ENCODE peak calls at places on chromosomes 16 and 17, in five cellular contexts. Y, N, C, M and A are unnamed samples.

GRCh38 chr17:31251075-31251474 is 46.0 kb downstream of the OMG start:
- DNase-seq in Y (no peak), N (no peak), C (no peak), M (no peak), A (no peak)

GRCh38 chr17:60141111-60142018 is 8.4 kb upstream of the CA4 start:
- DNase-seq in Y (no peak), N (no peak), C (no peak), M (no peak), A (no peak)

GRCh38 chr17:47732399-47733046 is 513 bp upstream of the TBX21 start:
- DNase-seq in Y (peak), N (no peak), C (no peak), M (no peak), A (no peak)

GRCh38 chr16:29974291-29975133 is 844 bp downstream of the TAOK2 start:
- DNase-seq in Y (no peak), N (peak), C (peak), M (no peak), A (no peak)

GRCh38 chr17:5226940-5227878 is 7.5 kb downstream of the SCIMP start:
- DNase-seq in Y (no peak), N (no peak), C (peak), M (no peak), A (no peak)

GRCh38 chr16:495127-495748 is 32.3 kb upstream of the CAPN15 start:
- DNase-seq in Y (no peak), N (no peak), C (peak), M (peak), A (no peak)

GRCh38 chr16:2514333-2515179 is 804 bp downstream of the ATP6V0C start:
- DNase-seq in Y (peak), N (no peak), C (peak), M (no peak), A (no peak)

GRCh38 chr16:66520406-66521194 is 29.3 kb downstream of the TK2 start:
- DNase-seq in Y (no peak), N (no peak), C (no peak), M (no peak), A (no peak)

GRCh38 chr16:73563709-73564108 is 515.8 kb upstream of the ZFHX3 start:
- DNase-seq in Y (no peak), N (no peak), C (no peak), M (no peak), A (no peak)

DNA sequence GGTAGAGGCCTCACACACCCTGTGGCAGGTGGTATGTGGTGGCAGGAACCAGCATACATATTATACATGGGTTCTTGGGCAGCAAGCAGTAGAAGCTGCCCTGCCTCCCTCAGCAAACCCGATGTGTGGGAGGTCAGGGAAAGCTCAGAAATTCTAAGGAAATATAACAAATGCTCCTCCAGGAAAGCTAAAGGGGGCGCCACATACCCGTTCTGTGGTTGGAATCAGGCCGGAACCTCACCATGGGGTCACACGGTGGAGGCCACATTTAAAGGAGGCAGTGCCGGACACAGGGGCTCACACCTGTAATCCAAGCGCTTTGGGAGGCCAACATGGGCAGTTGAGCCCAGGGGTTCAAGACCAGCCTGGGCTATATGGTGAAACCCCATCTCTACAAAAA is 12.4 kb upstream of the KATNB1 start:
- DNase-seq in Y (no peak), N (no peak), C (no peak), M (no peak), A (no peak)
- TF ChIP-seq CTCF in Y (no peak), N (no peak), C (no peak), M (no peak), A (peak)

GRCh38 chr16:75593825-75594820 is 27.9 kb downstream of the GABARAPL2 start:
- DNase-seq in Y (no peak), N (no peak), C (no peak), M (no peak), A (peak)
- H3K4me3 ChIP-seq in Y (no peak), N (no peak), C (no peak), M (no peak), A (no peak)

GRCh38 chr17:34606721-34607120 is 27.3 kb downstream of the TMEM132E start:
- DNase-seq in Y (no peak), N (no peak), C (no peak), M (no peak), A (no peak)
- TF ChIP-seq CTCF in Y (no peak), N (no peak), C (no peak), M (no peak), A (no peak)

GRCh38 chr17:7018331-7018964 is 4.4 kb upstream of the BCL6B start:
- DNase-seq in Y (peak), N (peak), C (no peak), M (no peak), A (no peak)
- H3K4me3 ChIP-seq in Y (peak), N (peak), C (no peak), M (no peak), A (no peak)